ENCODE peak calls at places on chromosomes 7 and 10, in seven cellular contexts. V, N, W, H, C, Y and M are unnamed samples.

GRCh38 chr7:152615052-152615741 is 60.7 kb downstream of the XRCC2 start:
- DNase-seq in H (no peak), V (no peak), C (no peak), N (no peak), W (peak; percentile 77), Y (no peak), M (no peak)

GRCh38 chr10:88915781-88916180 is 35.7 kb downstream of the STAMBPL1 start:
- DNase-seq in V (no peak), W (no peak), N (no peak), C (no peak), Y (no peak), H (no peak), M (no peak)

GRCh38 chr7:140342732-140343514 is 55.4 kb downstream of the SLC37A3 start:
- DNase-seq in Y (peak; percentile 32), C (peak; percentile 74), N (peak; percentile 63), V (no peak), W (peak; percentile 18), H (peak; percentile 64), M (no peak)

GRCh38 chr7:82559203-82559805 is 115.7 kb upstream of the CACNA2D1 start:
- DNase-seq in N (no peak), C (no peak), H (peak; percentile 10), Y (no peak), V (no peak), W (peak; percentile 57), M (no peak)

GRCh38 chr10:87641065-87641464 is 18.6 kb upstream of the PAPSS2 start:
- DNase-seq in W (no peak), N (no peak), Y (no peak), V (no peak), H (no peak), C (no peak), M (no peak)

GRCh38 chr7:20113423-20114027 is 103.7 kb downstream of the MACC1 start:
- DNase-seq in C (no peak), W (no peak), V (no peak), H (no peak), N (no peak), Y (peak; percentile 15), M (no peak)

GRCh38 chr10:84540617-84541288 is 212.4 kb downstream of the CCSER2 start:
- DNase-seq in W (no peak), H (peak; percentile 78), Y (peak; percentile 80), V (peak; percentile 38), N (peak; percentile 68), C (peak; percentile 90), M (no peak)

GRCh38 chr7:42573904-42574692 is 337.1 kb upstream of the GLI3 start:
- DNase-seq in Y (no peak), W (no peak), C (no peak), H (no peak), N (no peak), V (peak; percentile 4), M (no peak)

GRCh38 chr10:83917519-83918506 is 221.5 kb upstream of the GHITM start:
- DNase-seq in C (no peak), Y (peak; percentile 41), V (no peak), W (peak; percentile 77), H (peak; percentile 41), N (peak; percentile 43), M (no peak)

GRCh38 chr10:71484352-71484751 is 87.6 kb downstream of the CDH23 start:
- DNase-seq in N (no peak), H (no peak), Y (no peak), W (no peak), C (peak; percentile 64), V (no peak), M (no peak)

GRCh38 chr7:12322903-12323300 is 80.8 kb downstream of the VWDE start:
- DNase-seq in C (no peak), Y (no peak), H (no peak), W (no peak), V (no peak), N (no peak), M (no peak)

GRCh38 chr7:650339-651031 is 76.0 kb upstream of the DNAAF5 start:
- DNase-seq in N (peak; percentile 18), Y (no peak), H (no peak), W (no peak), V (no peak), C (no peak), M (no peak)

GRCh38 chr7:69935107-69935506 is 336.8 kb downstream of the AUTS2 start:
- DNase-seq in Y (no peak), N (no peak), H (no peak), V (no peak), W (no peak), C (no peak), M (no peak)

GRCh38 chr7:108611268-108611667 is 41.6 kb downstream of the DNAJB9 start:
- DNase-seq in Y (no peak), V (no peak), C (no peak), W (no peak), H (no peak), N (no peak), M (no peak)

GRCh38 chr10:110504111-110504735 is 6.5 kb downstream of the DUSP5 start:
- DNase-seq in W (no peak), H (no peak), Y (peak; percentile 83), C (no peak), N (no peak), V (no peak), M (no peak)

GRCh38 chr7:115910541-115911164 is 119.9 kb downstream of the TFEC start:
- DNase-seq in V (peak; percentile 10), W (peak; percentile 14), N (no peak), H (peak; percentile 12), C (no peak), Y (no peak), M (no peak)

GRCh38 chr7:68424643-68425297 is 1173.5 kb upstream of the AUTS2 start:
- DNase-seq in N (no peak), V (no peak), Y (no peak), W (no peak), H (no peak), C (no peak), M (no peak)

GRCh38 chr7:114540291-114540690 is 125.7 kb downstream of the FOXP2 start:
- DNase-seq in H (no peak), C (no peak), N (no peak), V (no peak), W (no peak), Y (no peak), M (no peak)

GRCh38 chr7:47506716-47507354 is 75.1 kb downstream of the TNS3 start:
- DNase-seq in C (no peak), N (no peak), Y (no peak), W (no peak), V (no peak), H (no peak), M (no peak)

GRCh38 chr7:23467281-23467680 is 3.0 kb downstream of the IGF2BP3 start:
- DNase-seq in W (no peak), V (no peak), C (no peak), N (no peak), H (no peak), Y (no peak), M (no peak)

GRCh38 chr10:69730251-69731156 is 71.2 kb upstream of the COL13A1 start:
- DNase-seq in N (no peak), H (no peak), Y (no peak), W (no peak), C (no peak), V (peak; percentile 41), M (no peak)

GRCh38 chr10:7410306-7410799 is 481 bp downstream of the SFMBT2 start:
- DNase-seq in H (no peak), C (peak; percentile 85), N (peak; percentile 39), Y (peak; percentile 42), V (no peak), W (peak; percentile 42), M (no peak)

GRCh38 chr10:5416981-5417380 is 4.6 kb downstream of the NET1 start:
- DNase-seq in N (no peak), C (no peak), H (no peak), W (no peak), Y (no peak), V (no peak), M (no peak)

GRCh38 chr10:110655286-110655685 is 11.2 kb downstream of the RBM20 start:
- DNase-seq in Y (no peak), C (no peak), V (no peak), W (no peak), H (no peak), N (no peak), M (no peak)

GRCh38 chr10:71161429-71161828 is 50.9 kb upstream of the UNC5B start:
- DNase-seq in H (no peak), C (no peak), N (no peak), W (no peak), V (peak; percentile 3), Y (no peak), M (no peak)

GRCh38 chr7:50808282-50808888 is 25.7 kb upstream of the GRB10 start:
- DNase-seq in V (no peak), W (no peak), H (no peak), N (no peak), C (no peak), Y (no peak), M (no peak)

GRCh38 chr10:102150970-102151773 is 1.0 kb upstream of the NOLC1 start:
- DNase-seq in C (peak; percentile 46), Y (no peak), W (no peak), V (peak; percentile 69), N (no peak), H (no peak), M (peak; percentile 84)

GRCh38 chr7:137970263-137970975 is 31.5 kb downstream of the CREB3L2 start:
- DNase-seq in H (no peak), N (peak; percentile 51), W (no peak), C (no peak), V (peak; percentile 84), Y (no peak), M (no peak)